ENCODE peak calls at places on chromosomes 12 and 14, in seven cellular contexts. X is CD8-positive, alpha-beta T cell; K is posterior cingulate gyrus; Q is AG04450; R is T-helper 17 cell; M is germinal center; N is HT1080. B is an unnamed sample.
A peak's percentile ranks its signal among the peaks of the same experiment; 100 is the strongest.

GRCh38 chr14:32203928-32204357 is 874 bp upstream of the RNU6-8 start:
- DNase-seq in X (no peak), K (no peak), Q (no peak), R (no peak), M (no peak), N (no peak), B (no peak)

GRCh38 chr12:47881826-47882427 is 22.9 kb downstream of the VDR start:
- DNase-seq in X (no peak), K (no peak), Q (peak; percentile 96), R (no peak), M (no peak), N (peak; percentile 89), B (no peak)

GRCh38 chr12:11834104-11834812 is 184.8 kb downstream of the ETV6 start:
- DNase-seq in X (no peak), K (no peak), Q (no peak), R (no peak), M (no peak), N (peak; percentile 32), B (no peak)

GRCh38 chr14:28344381-28344780 is 422.2 kb upstream of the FOXG1 start:
- DNase-seq in X (no peak), K (no peak), Q (no peak), R (no peak), M (no peak), N (peak; percentile 77), B (no peak)

GRCh38 chr12:175250-175649 is 38.7 kb downstream of the SLC6A12 start:
- DNase-seq in X (no peak), K (no peak), Q (no peak), R (no peak), M (no peak), N (no peak), B (no peak)

GRCh38 chr12:108729612-108730336 is 1.5 kb downstream of the CORO1C start:
- DNase-seq in X (no peak), K (no peak), Q (no peak), R (no peak), M (no peak), N (peak; percentile 76), B (no peak)

GRCh38 chr14:74161526-74162158 is 76.9 kb downstream of the LIN52 start:
- DNase-seq in X (no peak), K (no peak), Q (no peak), R (no peak), M (no peak), N (no peak), B (no peak)

GRCh38 chr12:83313827-83314226 is 627.1 kb downstream of the TMTC2 start:
- DNase-seq in X (no peak), K (no peak), Q (no peak), R (no peak), M (no peak), N (no peak), B (no peak)

GRCh38 chr14:104343690-104344640 is 205.6 kb downstream of the KIF26A start:
- DNase-seq in X (no peak), K (no peak), Q (no peak), R (no peak), M (no peak), N (no peak), B (no peak)

GRCh38 chr14:28756896-28757570 is 9.6 kb upstream of the FOXG1 start:
- DNase-seq in X (no peak), K (no peak), Q (no peak), R (no peak), M (no peak), N (no peak), B (no peak)

GRCh38 chr12:104721944-104722343 is 236.1 kb downstream of the SLC41A2 start:
- DNase-seq in X (no peak), K (no peak), Q (no peak), R (no peak), M (no peak), N (no peak), B (no peak)

GRCh38 chr14:75123991-75124390 is 2.9 kb downstream of the NEK9 start:
- DNase-seq in X (no peak), K (no peak), Q (no peak), R (no peak), M (no peak), N (peak; percentile 87), B (no peak)

GRCh38 chr14:104112113-104112505 is 26.3 kb upstream of the KIF26A start:
- DNase-seq in X (no peak), K (peak; percentile 6), Q (no peak), R (no peak), M (no peak), N (no peak), B (no peak)

GRCh38 chr12:92144631-92145480 is 790 bp downstream of the BTG1 start:
- DNase-seq in X (peak; percentile 46), K (no peak), Q (no peak), R (peak; percentile 30), M (peak; percentile 14), N (peak; percentile 64), B (no peak)

GRCh38 chr12:113103756-113104450 is 31.7 kb downstream of the RASAL1 start:
- DNase-seq in X (peak; percentile 57), K (no peak), Q (no peak), R (no peak), M (peak; percentile 87), N (no peak), B (no peak)

GRCh38 chr14:21723431-21724045 is 49.9 kb upstream of the OR4E1 start:
- DNase-seq in X (no peak), K (no peak), Q (no peak), R (no peak), M (peak; percentile 32), N (peak; percentile 38), B (peak; percentile 12)

GRCh38 chr14:34461334-34462131 is 507 bp downstream of the SPTSSA start:
- DNase-seq in X (peak; percentile 8), K (no peak), Q (no peak), R (peak; percentile 12), M (peak; percentile 23), N (peak; percentile 35), B (no peak)

GRCh38 chr12:44031472-44032185 is 195.7 kb downstream of the TMEM117 start:
- DNase-seq in X (no peak), K (no peak), Q (no peak), R (no peak), M (no peak), N (peak; percentile 35), B (no peak)

GRCh38 chr12:119446459-119446858 is 111.9 kb downstream of the CCDC60 start:
- DNase-seq in X (no peak), K (no peak), Q (no peak), R (no peak), M (no peak), N (peak; percentile 71), B (no peak)

GRCh38 chr14:73295198-73295796 is 58.0 kb downstream of the PAPLN start:
- DNase-seq in X (no peak), K (no peak), Q (no peak), R (no peak), M (peak; percentile 62), N (peak; percentile 18), B (peak; percentile 43)

GRCh38 chr14:71304588-71305133 is 397.4 kb downstream of the PCNX1 start:
- DNase-seq in X (no peak), K (no peak), Q (no peak), R (no peak), M (no peak), N (no peak), B (no peak)

GRCh38 chr12:88509851-88510250 is 70.4 kb downstream of the KITLG start:
- DNase-seq in X (no peak), K (no peak), Q (no peak), R (no peak), M (no peak), N (no peak), B (no peak)

GRCh38 chr12:130925616-130926015 is 28.1 kb upstream of the ADGRD1 start:
- DNase-seq in X (no peak), K (no peak), Q (no peak), R (no peak), M (no peak), N (no peak), B (no peak)

GRCh38 chr14:77099425-77100167 is 1.5 kb downstream of the CIPC start:
- DNase-seq in X (no peak), K (no peak), Q (peak; percentile 21), R (no peak), M (no peak), N (peak; percentile 41), B (no peak)

GRCh38 chr14:104868060-104868740 is 3.1 kb downstream of the CEP170B start:
- DNase-seq in X (no peak), K (no peak), Q (no peak), R (no peak), M (no peak), N (no peak), B (no peak)

GRCh38 chr14:56490379-56490778 is 89.2 kb upstream of the TMEM260 start:
- DNase-seq in X (no peak), K (no peak), Q (no peak), R (no peak), M (peak; percentile 5), N (no peak), B (no peak)

GRCh38 chr14:32017587-32017986 is 59.5 kb upstream of the ARHGAP5 start:
- DNase-seq in X (no peak), K (no peak), Q (no peak), R (no peak), M (no peak), N (no peak), B (no peak)

GRCh38 chr12:119308743-119309456 is 25.6 kb upstream of the CCDC60 start:
- DNase-seq in X (no peak), K (no peak), Q (no peak), R (no peak), M (no peak), N (no peak), B (no peak)

GRCh38 chr14:74362361-74362915 is 14.2 kb downstream of the VRTN start:
- DNase-seq in X (peak; percentile 42), K (peak; percentile 62), Q (peak; percentile 34), R (peak; percentile 26), M (peak; percentile 78), N (peak; percentile 66), B (peak; percentile 83)

GRCh38 chr14:69879175-69880047 is at the start of gene SMOC1:
- DNase-seq in X (no peak), K (peak; percentile 63), Q (peak; percentile 47), R (no peak), M (peak; percentile 40), N (no peak), B (peak; percentile 63)

B was measured in GM10248.